ENCODE peak calls at places on chromosomes 2 and 18, in nine cellular contexts. R is mammary epithelial cell, W is BE2C, T is left ventricle myocardium inferior, D is choroid plexus epithelial cell, U is retinal pigment epithelial cell, E is stomach, X is HCT116, H is GM12878. A is an unnamed sample.
A peak's percentile ranks its signal among the peaks of the same experiment; 100 is the strongest.

GRCh38 chr2:169011698-169012097 is 19.4 kb downstream of the ABCB11 start:
- DNase-seq in W (no peak), T (no peak), H (no peak), U (no peak), D (no peak), X (no peak), R (no peak), E (no peak), A (no peak)

GRCh38 chr2:105110295-105110829 is 72.5 kb downstream of the MRPS9 start:
- DNase-seq in R (no peak), U (no peak), D (no peak), E (no peak), W (no peak), H (no peak), X (no peak), T (no peak), A (no peak)

GRCh38 chr18:42458226-42458625 is 503.2 kb downstream of the PIK3C3 start:
- DNase-seq in D (no peak), T (no peak), U (no peak), R (no peak), E (no peak), W (no peak), X (no peak), H (no peak), A (no peak)

GRCh38 chr2:130807659-130808385 is 28.9 kb upstream of the ARHGEF4 start:
- DNase-seq in H (no peak), U (no peak), X (no peak), T (no peak), W (peak; percentile 60), E (no peak), D (no peak), R (peak; percentile 84), A (no peak)

GRCh38 chr18:23437357-23438045 is 15.6 kb upstream of the RIOK3 start:
- DNase-seq in W (peak; percentile 77), D (peak; percentile 75), E (peak; percentile 85), R (peak; percentile 67), X (peak; percentile 34), U (no peak), T (peak; percentile 86), H (no peak), A (no peak)

GRCh38 chr2:66901344-66901743 is 466.4 kb downstream of the MEIS1 start:
- DNase-seq in T (no peak), X (no peak), U (no peak), E (no peak), W (no peak), D (peak; percentile 14), H (no peak), R (no peak), A (no peak)

GRCh38 chr2:68157002-68157401 is 686 bp upstream of the PNO1 start:
- DNase-seq in W (no peak), U (peak; percentile 3), D (peak; percentile 37), T (no peak), X (no peak), E (peak; percentile 26), H (no peak), R (no peak), A (no peak)

GRCh38 chr2:152445791-152446201 is 110.8 kb downstream of the FMNL2 start:
- DNase-seq in X (no peak), R (peak; percentile 97), W (no peak), E (no peak), H (no peak), U (no peak), D (peak; percentile 89), T (no peak), A (peak; percentile 92)

GRCh38 chr2:238104521-238105311 is 4.6 kb downstream of the ESPNL start:
- DNase-seq in E (no peak), D (no peak), W (no peak), U (no peak), R (no peak), T (no peak), H (no peak), X (no peak), A (no peak)

GRCh38 chr2:175055993-175056392 is 50.8 kb upstream of the CHN1 start:
- DNase-seq in E (no peak), W (no peak), D (no peak), T (no peak), R (no peak), H (no peak), X (no peak), U (no peak), A (no peak)

GRCh38 chr2:45115181-45115580 is 105.9 kb upstream of the SIX2 start:
- DNase-seq in X (no peak), H (no peak), E (no peak), D (no peak), U (no peak), T (no peak), W (no peak), R (no peak), A (no peak)

GRCh38 chr2:45289997-45290673 is 280.9 kb upstream of the SIX2 start:
- DNase-seq in X (no peak), W (no peak), D (no peak), R (no peak), U (no peak), E (no peak), H (peak; percentile 40), T (no peak), A (no peak)

GRCh38 chr2:120748741-120749140 is 13.1 kb downstream of the GLI2 start:
- DNase-seq in W (no peak), H (no peak), E (no peak), T (no peak), R (no peak), D (no peak), U (no peak), X (no peak), A (no peak)

DNA sequence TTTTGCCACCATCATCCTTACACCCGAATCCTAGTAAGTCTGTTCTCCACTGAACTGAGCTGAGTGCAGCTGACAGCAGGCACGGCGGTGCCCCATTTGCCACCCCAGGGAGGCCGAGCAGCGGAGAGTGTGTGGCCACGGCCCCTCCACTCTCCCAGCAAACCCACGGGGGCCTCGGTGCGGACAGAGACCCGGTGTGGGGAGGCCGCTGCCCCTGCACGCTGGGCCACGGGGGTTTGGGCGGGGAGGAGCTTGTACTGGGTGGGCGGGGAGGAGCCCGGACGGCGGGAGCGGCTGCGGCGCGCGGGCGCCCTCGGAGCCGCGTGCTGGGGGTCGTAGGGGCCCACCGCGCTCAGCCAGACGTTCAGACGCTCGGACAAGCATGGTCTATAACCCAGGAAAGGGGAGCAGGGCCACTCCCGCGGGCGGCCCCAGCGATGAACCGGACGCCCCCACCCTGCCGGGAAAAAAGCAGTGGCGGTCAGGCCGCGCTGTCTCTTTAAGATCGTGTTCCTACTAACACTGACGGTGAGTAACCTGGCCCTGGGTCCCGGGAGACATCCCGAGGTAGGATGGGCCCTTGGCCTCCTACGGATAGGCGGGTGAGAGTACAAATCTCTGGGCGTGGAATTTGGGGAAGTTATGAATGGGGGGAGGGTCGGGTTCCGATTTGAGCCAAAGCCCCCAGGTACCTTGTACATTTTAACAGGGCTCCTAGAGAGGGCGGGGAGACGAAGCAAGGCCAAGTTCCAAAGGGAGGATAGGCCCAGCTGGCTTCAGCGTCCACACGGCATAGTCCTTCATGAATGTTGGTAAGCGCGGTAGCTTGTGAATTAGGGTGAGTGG is at the start of gene ITPRIPL1:
- DNase-seq in W (peak; percentile 47), R (no peak), T (no peak), U (no peak), H (no peak), D (no peak), E (no peak), X (no peak), A (no peak)
- H3K4me3 ChIP-seq in W (peak within 1 kb of the TSS; percentile 75), R (no peak within 1 kb of the TSS), T (peak within 1 kb of the TSS; percentile 77), U (peak within 1 kb of the TSS; percentile 45), H (peak within 1 kb of the TSS; percentile 89), D (peak within 1 kb of the TSS; percentile 63), E (peak within 1 kb of the TSS; percentile 60), X (peak within 1 kb of the TSS; percentile 72), A (peak within 1 kb of the TSS; percentile 57)

GRCh38 chr2:101204400-101205095 is 48.1 kb upstream of the CNOT11 start:
- DNase-seq in X (no peak), H (no peak), U (no peak), T (no peak), D (peak; percentile 38), E (no peak), W (no peak), R (no peak), A (no peak)
- TF ChIP-seq CTCF in X (no peak), H (no peak), U (peak; percentile 32), T (no peak), D (peak; percentile 61), E (no peak), W (peak; percentile 22), R (peak; percentile 17), A (peak; percentile 22)

GRCh38 chr2:6352247-6352646 is 513.5 kb downstream of the CMPK2 start:
- DNase-seq in E (no peak), H (peak; percentile 94), U (no peak), R (no peak), T (no peak), X (no peak), W (no peak), D (no peak), A (no peak)

GRCh38 chr2:6352906-6353515 is 512.7 kb downstream of the CMPK2 start:
- DNase-seq in T (peak; percentile 34), E (peak; percentile 71), H (no peak), X (no peak), W (peak; percentile 80), U (no peak), R (no peak), D (peak; percentile 64), A (no peak)

GRCh38 chr2:6356127-6356761 is 509.5 kb downstream of the CMPK2 start:
- DNase-seq in R (no peak), U (no peak), E (no peak), W (no peak), D (no peak), H (no peak), T (no peak), X (no peak), A (no peak)

GRCh38 chr2:6354546-6354945 is 511.2 kb downstream of the CMPK2 start:
- DNase-seq in U (no peak), R (no peak), X (no peak), H (no peak), T (no peak), W (no peak), E (no peak), D (no peak), A (no peak)

GRCh38 chr2:6353669-6354068 is 512.0 kb downstream of the CMPK2 start:
- DNase-seq in W (no peak), U (no peak), D (no peak), T (no peak), H (peak; percentile 79), E (no peak), X (no peak), R (no peak), A (no peak)
- H3K4me3 ChIP-seq in W (no peak overlapping the region), U (no peak overlapping the region), D (no peak overlapping the region), T (no peak overlapping the region), H (no peak overlapping the region), E (no peak overlapping the region), X (no peak overlapping the region), R (no peak overlapping the region), A (no peak overlapping the region)

DNA sequence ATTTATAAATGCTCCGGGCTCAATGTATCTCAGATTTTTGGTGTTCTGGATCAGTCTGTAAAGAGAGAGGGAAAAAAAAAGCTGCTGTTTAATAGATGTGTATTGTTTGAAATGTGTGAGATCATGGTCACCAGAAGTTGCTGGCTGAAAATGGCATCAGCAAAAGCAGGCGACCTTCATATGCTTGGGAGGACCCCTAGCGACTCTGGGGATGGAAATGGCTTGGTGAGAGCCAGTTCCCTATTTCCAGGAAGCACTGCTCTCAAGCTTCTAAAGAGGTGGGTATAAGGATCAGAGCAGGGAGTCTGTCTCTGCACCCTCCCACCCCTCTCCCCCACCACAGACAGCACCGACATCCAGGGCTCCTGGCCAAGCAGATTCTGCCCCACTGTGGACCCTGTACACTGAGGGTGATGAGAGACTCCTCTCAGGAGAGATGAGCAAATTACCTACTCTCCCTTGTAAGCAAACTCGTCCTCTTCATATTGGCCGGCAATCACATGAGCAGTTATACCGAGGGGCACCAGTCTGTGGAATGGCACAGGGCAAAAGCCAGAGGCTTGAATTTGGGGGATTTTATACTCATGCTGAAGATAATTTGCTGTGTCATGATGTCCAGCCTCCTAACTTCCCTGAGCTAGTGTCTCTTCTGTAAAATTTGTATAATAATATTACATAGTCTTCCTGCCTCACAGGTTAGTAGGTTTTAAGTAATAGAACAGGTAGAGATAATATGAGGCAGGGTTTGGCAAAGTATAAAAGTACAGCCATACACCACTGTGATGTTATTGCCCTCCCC is 29.6 kb downstream of the LHCGR start:
- DNase-seq in U (no peak), H (no peak), E (no peak), X (no peak), R (no peak), W (no peak), T (no peak), D (no peak), A (no peak)
- TF ChIP-seq CTCF in U (peak; percentile 22), H (no peak), E (no peak), X (no peak), R (no peak), W (no peak), T (no peak), D (peak; percentile 13), A (no peak)